ENCODE peak calls at places on chromosomes 13 and 19, in ten cellular contexts. Y is nephron progenitor cell; J is astrocyte of the spinal cord; N is SJSA1; B is mucosa of gallbladder; A is HEK293T; Z is iPS DF 19.7; T is AG04449; W is central memory CD8-positive, alpha-beta T cell; S is T follicular helper cell. V is an unnamed sample.

GRCh38 chr13:84037937-84038464 is 155.7 kb upstream of the SLITRK1 start:
- DNase-seq in W (no peak), Y (no peak), A (no peak), T (no peak), B (no peak), J (no peak), N (no peak), Z (peak), S (no peak), V (no peak)

GRCh38 chr19:58326501-58326913 is 287 bp upstream of the ZSCAN22 start:
- DNase-seq in W (no peak), J (no peak), A (no peak), N (no peak), T (no peak), Y (no peak), S (no peak), B (no peak), Z (no peak), V (no peak)

GRCh38 chr19:2656533-2656932 is 46.0 kb downstream of the GNG7 start:
- DNase-seq in Z (no peak), A (no peak), B (no peak), Y (no peak), T (no peak), J (no peak), S (no peak), N (no peak), W (no peak), V (no peak)

GRCh38 chr13:48411281-48412099 is 1.4 kb downstream of the LPAR6 start:
- DNase-seq in J (peak), Y (no peak), T (no peak), S (no peak), N (no peak), W (no peak), A (no peak), Z (no peak), B (no peak), V (no peak)

GRCh38 chr13:25168800-25169199 is 3.3 kb downstream of the AMER2 start:
- DNase-seq in T (no peak), A (no peak), Y (no peak), S (no peak), B (no peak), Z (no peak), J (no peak), N (no peak), W (no peak), V (no peak)

GRCh38 chr19:38047641-38048040 is 140.6 kb downstream of the SIPA1L3 start:
- DNase-seq in J (no peak), Y (no peak), A (no peak), S (no peak), T (no peak), B (no peak), W (no peak), N (no peak), Z (no peak), V (no peak)

GRCh38 chr19:49057636-49058234 is at the start of gene CGB7:
- DNase-seq in N (peak), J (peak), S (no peak), W (no peak), B (peak), T (no peak), A (peak), Y (peak), Z (no peak), V (peak)

GRCh38 chr19:41589371-41589770 is 13.4 kb downstream of the CEACAM21 start:
- DNase-seq in W (no peak), B (no peak), N (no peak), T (no peak), S (no peak), Z (no peak), J (no peak), A (no peak), Y (no peak), V (no peak)

GRCh38 chr19:51271015-51271600 is 20.2 kb downstream of the SIGLECL1 start:
- DNase-seq in B (no peak), S (no peak), T (no peak), N (no peak), Y (no peak), J (no peak), W (no peak), A (no peak), Z (no peak), V (no peak)

GRCh38 chr19:9309974-9310446 is 372 bp upstream of the ZNF699 start:
- DNase-seq in N (peak), W (no peak), Z (no peak), J (no peak), T (peak), S (no peak), Y (peak), A (peak), B (peak), V (peak)

GRCh38 chr13:113656831-113657671 is 947 bp downstream of the ATP4B start:
- DNase-seq in S (no peak), B (no peak), T (no peak), Y (no peak), A (no peak), W (no peak), Z (no peak), J (no peak), N (peak), V (no peak)